ENCODE peak calls at places on chromosomes 3 and 15, in five cellular contexts. N is H9, A is H1, T is trophoblast cell, S is mesenchymal stem cell. I is an unnamed sample.

GRCh38 chr3:71710906-71711494 is 14.2 kb downstream of the EIF4E3 start:
- DNase-seq in N (no peak), A (no peak), T (no peak), S (peak), I (peak)

GRCh38 chr3:86923071-86923476 is 67.9 kb downstream of the VGLL3 start:
- DNase-seq in N (no peak), A (no peak), T (peak), S (peak), I (no peak)

GRCh38 chr15:64010719-64011118 is 35.6 kb downstream of the DAPK2 start:
- DNase-seq in N (no peak), A (no peak), T (no peak), S (peak), I (no peak)

GRCh38 chr3:43363621-43364266 is 77.4 kb downstream of the SNRK start:
- DNase-seq in N (no peak), A (no peak), T (no peak), S (peak), I (no peak)

GRCh38 chr15:39931615-39932014 is 2.3 kb upstream of the EIF2AK4 start:
- DNase-seq in N (no peak), A (no peak), T (no peak), S (peak), I (no peak)

GRCh38 chr15:74489518-74490338 is 28.8 kb upstream of the UBL7 start:
- DNase-seq in N (peak), A (peak), T (peak), S (peak), I (peak)

GRCh38 chr15:40594429-40594836 is 384 bp downstream of the KNL1 start:
- DNase-seq in N (peak), A (no peak), T (peak), S (peak), I (no peak)

GRCh38 chr15:81261172-81261808 is 62.7 kb downstream of the STARD5 start:
- DNase-seq in N (no peak), A (no peak), T (no peak), S (no peak), I (no peak)

GRCh38 chr3:129187857-129188256 is 4.2 kb upstream of the CNBP start:
- DNase-seq in N (no peak), A (no peak), T (no peak), S (no peak), I (no peak)

GRCh38 chr15:79602731-79603130 is 170.6 kb downstream of the MINAR1 start:
- DNase-seq in N (no peak), A (no peak), T (no peak), S (no peak), I (no peak)

GRCh38 chr3:45596290-45596791 is 1.8 kb downstream of the LIMD1 start:
- DNase-seq in N (no peak), A (no peak), T (no peak), S (no peak), I (no peak)

GRCh38 chr15:95843241-95843851 is 487.2 kb upstream of the NR2F2 start:
- DNase-seq in N (no peak), A (no peak), T (no peak), S (peak), I (no peak)

GRCh38 chr3:12312010-12312409 is 23.1 kb downstream of the PPARG start:
- DNase-seq in N (no peak), A (no peak), T (no peak), S (no peak), I (no peak)

GRCh38 chr15:45181491-45182285 is 6.1 kb downstream of the SHF start:
- DNase-seq in N (no peak), A (no peak), T (no peak), S (no peak), I (no peak)

GRCh38 chr3:55167586-55168317 is 239.9 kb upstream of the LRTM1 start:
- DNase-seq in N (no peak), A (no peak), T (peak), S (peak), I (no peak)

GRCh38 chr3:111712294-111713180 is 117.4 kb upstream of the ZBED2 start:
- DNase-seq in N (no peak), A (no peak), T (no peak), S (no peak), I (no peak)

GRCh38 chr3:18586076-18586475 is 160.9 kb upstream of the SATB1 start:
- DNase-seq in N (no peak), A (no peak), T (no peak), S (peak), I (no peak)

GRCh38 chr3:53242642-53243041 is 13.2 kb downstream of the TKT start:
- DNase-seq in N (no peak), A (no peak), T (no peak), S (peak), I (no peak)

GRCh38 chr3:44795197-44795596 is 33.6 kb downstream of the KIF15 start:
- DNase-seq in N (peak), A (peak), T (no peak), S (no peak), I (no peak)

DNA sequence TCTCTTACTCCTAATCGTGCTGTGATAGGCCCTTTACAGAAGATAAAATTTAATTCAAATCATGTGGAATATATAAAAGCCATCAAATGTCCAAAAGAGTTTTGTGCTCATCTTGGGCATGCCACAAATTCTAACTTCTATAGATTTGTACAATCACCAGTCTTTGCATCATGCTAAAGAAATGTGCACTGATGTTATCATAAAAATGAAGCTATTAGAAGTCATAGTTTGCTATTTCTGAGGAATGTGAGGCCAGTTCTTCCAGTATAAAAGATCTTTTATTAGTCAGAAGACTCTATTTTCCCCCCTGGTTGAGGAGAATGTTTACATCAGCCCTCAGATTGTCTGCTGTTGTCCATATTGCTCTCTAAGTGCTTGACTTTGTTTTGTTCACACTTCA is 2.1 kb upstream of the ANXA2 start:
- DNase-seq in N (no peak), A (no peak), T (peak), S (peak), I (no peak)
- H3K4me2 ChIP-seq in N (peak), A (peak), T (no peak), S (no peak), I (no peak)

GRCh38 chr15:52624262-52624661 is 54.9 kb downstream of the ATOSA start:
- DNase-seq in N (no peak), A (no peak), T (no peak), S (no peak), I (no peak)

GRCh38 chr15:52620496-52620895 is 51.7 kb upstream of the ARPP19 start:
- DNase-seq in N (no peak), A (no peak), T (no peak), S (no peak), I (no peak)

GRCh38 chr15:52626671-52627369 is 52.4 kb downstream of the ATOSA start:
- DNase-seq in N (no peak), A (no peak), T (no peak), S (no peak), I (no peak)

DNA sequence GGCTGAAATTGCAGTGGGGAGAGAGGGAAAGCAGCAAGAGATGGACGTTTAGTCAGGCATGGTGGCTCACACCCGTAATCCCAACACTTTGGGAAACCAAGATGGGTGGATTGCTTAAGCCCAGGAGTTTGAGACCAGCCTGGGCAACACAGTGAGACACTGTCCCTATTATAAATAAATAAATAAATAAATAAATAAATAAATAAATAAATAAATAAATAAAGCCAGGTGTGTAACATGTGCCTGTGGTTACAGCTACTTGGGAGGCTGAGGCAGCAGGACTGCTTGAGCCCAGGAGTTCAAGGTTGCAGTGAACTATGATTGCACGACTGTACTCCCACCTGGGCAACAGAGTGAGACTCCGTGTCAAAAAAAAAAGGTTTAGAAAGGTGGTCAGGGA is 54.0 kb upstream of the ARPP19 start:
- DNase-seq in N (no peak), A (no peak), T (no peak), S (no peak), I (no peak)
- H2BK12ac ChIP-seq in N (no peak), A (no peak), T (no peak), S (no peak), I (no peak)

GRCh38 chr15:47933865-47934264 is 186.9 kb upstream of the SLC24A5 start:
- DNase-seq in N (no peak), A (no peak), T (no peak), S (no peak), I (no peak)
- H3K9ac ChIP-seq in N (no peak), A (no peak), T (no peak), S (no peak), I (no peak)

GRCh38 chr3:119543147-119543546 is 16.3 kb downstream of the CD80 start:
- DNase-seq in N (no peak), A (no peak), T (no peak), S (no peak), I (no peak)
- H3K4me2 ChIP-seq in N (no peak), A (no peak), T (no peak), S (no peak), I (no peak)

GRCh38 chr15:77527831-77528231 is 104.9 kb downstream of the LINGO1 start:
- DNase-seq in N (no peak), A (no peak), T (no peak), S (peak), I (no peak)
- H2BK12ac ChIP-seq in N (no peak), A (peak), T (peak), S (peak), I (no peak)

DNA sequence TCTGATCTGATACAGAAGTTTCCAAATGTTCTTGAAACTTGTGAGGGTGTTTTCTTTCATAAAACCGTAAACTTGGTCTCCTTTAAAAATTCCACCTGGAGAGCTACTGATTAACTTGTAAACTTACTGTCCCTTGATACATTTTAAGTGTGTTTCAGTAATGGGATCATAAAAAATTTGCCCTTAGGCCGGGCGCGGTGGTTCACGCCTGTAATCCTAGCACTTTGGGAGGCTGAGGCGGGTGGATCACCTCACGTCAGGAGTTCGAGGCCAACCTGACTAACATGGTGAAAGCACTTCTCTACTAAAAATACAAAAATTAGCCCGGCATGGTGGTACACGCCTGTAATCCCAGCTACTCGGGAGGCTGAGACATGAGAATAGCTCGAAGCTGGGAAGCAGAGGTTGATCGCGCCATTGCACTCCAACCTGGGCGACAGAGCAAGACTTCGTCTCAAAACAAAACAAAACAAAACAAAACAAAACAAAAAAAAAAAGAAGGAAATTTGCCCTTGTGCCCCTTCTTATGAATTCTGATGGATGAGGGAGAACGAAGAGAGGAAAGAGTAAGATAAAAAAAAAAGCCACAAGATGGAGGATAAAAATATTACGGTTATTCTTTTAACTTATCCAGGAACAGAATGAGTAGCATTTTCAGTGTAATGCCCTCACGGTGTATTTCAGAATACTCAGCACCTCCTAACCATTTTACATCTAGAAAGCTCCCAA is 32.1 kb upstream of the AP4E1 start:
- DNase-seq in N (no peak), A (no peak), T (no peak), S (no peak), I (no peak)
- H3K9ac ChIP-seq in N (no peak), A (no peak), T (no peak), S (peak), I (no peak)

GRCh38 chr3:102885289-102885688 is 450.5 kb downstream of the ZPLD1 start:
- DNase-seq in N (no peak), A (no peak), T (no peak), S (no peak), I (no peak)
- H3K4me2 ChIP-seq in N (no peak), A (no peak), T (no peak), S (no peak), I (no peak)